ENCODE peak calls at places on chromosome 18, in nine cellular contexts. L is aorta; K is HAP-1; D is GM12865; M is esophagus squamous epithelium; C is tibial nerve; Z is CD8-positive, alpha-beta memory T cell; S is upper lobe of right lung; U is H7. J is an unnamed sample.

GRCh38 chr18:37546023-37546537 is 19.5 kb downstream of the CELF4 start:
- DNase-seq in D (no peak), K (no peak), C (no peak), M (no peak), S (peak; percentile 54), Z (no peak), U (no peak), L (no peak), J (no peak)

GRCh38 chr18:13339653-13340052 is 121.1 kb downstream of the LDLRAD4 start:
- DNase-seq in U (no peak), K (no peak), M (no peak), L (no peak), Z (no peak), S (no peak), C (no peak), D (no peak), J (no peak)

GRCh38 chr18:10785798-10786197 is 260.0 kb downstream of the NAPG start:
- DNase-seq in C (no peak), D (no peak), K (no peak), L (no peak), Z (no peak), U (no peak), S (no peak), M (no peak), J (no peak)

GRCh38 chr18:79393626-79394401 is 1.9 kb upstream of the NFATC1 start:
- DNase-seq in L (peak; percentile 97), M (no peak), C (peak; percentile 90), K (peak; percentile 76), Z (peak; percentile 37), U (peak; percentile 97), S (peak; percentile 94), D (no peak), J (no peak)

GRCh38 chr18:68549257-68549871 is 165.5 kb downstream of the TMX3 start:
- DNase-seq in M (no peak), D (no peak), U (no peak), L (no peak), Z (no peak), K (no peak), C (no peak), S (no peak), J (no peak)

GRCh38 chr18:57846258-57846657 is 43.1 kb upstream of the ATP8B1 start:
- DNase-seq in U (no peak), L (no peak), M (no peak), S (no peak), D (no peak), K (no peak), Z (no peak), C (no peak), J (no peak)

GRCh38 chr18:63664571-63664970 is 2.9 kb upstream of the SERPINB3 start:
- DNase-seq in L (no peak), M (no peak), Z (no peak), S (no peak), C (no peak), U (no peak), K (no peak), D (no peak), J (no peak)

GRCh38 chr18:56770097-56770496 is 118.9 kb downstream of the WDR7 start:
- DNase-seq in L (no peak), C (no peak), Z (no peak), M (no peak), D (no peak), K (no peak), S (no peak), U (no peak), J (no peak)

GRCh38 chr18:7626922-7627440 is 59.9 kb downstream of the PTPRM start:
- DNase-seq in D (no peak), C (peak; percentile 29), Z (no peak), L (no peak), M (no peak), K (no peak), U (peak; percentile 26), S (no peak), J (no peak)

GRCh38 chr18:26017929-26018328 is 72.5 kb downstream of the SS18 start:
- DNase-seq in M (no peak), Z (no peak), L (no peak), K (no peak), D (peak; percentile 11), S (no peak), C (no peak), U (no peak), J (no peak)

GRCh38 chr18:79576686-79577351 is 102.8 kb upstream of the CTDP1 start:
- DNase-seq in Z (no peak), D (no peak), C (no peak), M (no peak), S (peak; percentile 71), U (no peak), L (peak; percentile 84), K (no peak), J (no peak)

GRCh38 chr18:32548688-32549087 is 78.0 kb upstream of the GAREM1 start:
- DNase-seq in K (peak; percentile 72), C (no peak), S (no peak), L (no peak), Z (no peak), D (no peak), U (peak; percentile 41), M (no peak), J (no peak)

GRCh38 chr18:37188016-37188791 is 359.3 kb downstream of the KIAA1328 start:
- DNase-seq in U (no peak), Z (no peak), C (no peak), D (no peak), S (no peak), M (no peak), L (no peak), K (no peak), J (no peak)

GRCh38 chr18:8709248-8710059 is 4.1 kb downstream of the MTCL1 start:
- DNase-seq in Z (no peak), S (no peak), L (no peak), C (no peak), U (no peak), K (no peak), D (no peak), M (no peak), J (no peak)

GRCh38 chr18:8706981-8707940 is 1.9 kb downstream of the MTCL1 start:
- DNase-seq in Z (no peak), U (peak; percentile 86), C (peak; percentile 33), D (no peak), S (peak; percentile 76), L (peak; percentile 77), K (peak; percentile 74), M (no peak), J (no peak)

GRCh38 chr18:8706545-8706980 is 1.2 kb downstream of the MTCL1 start:
- DNase-seq in K (peak; percentile 21), U (peak; percentile 75), L (no peak), D (no peak), S (peak; percentile 64), Z (no peak), M (no peak), C (no peak), J (no peak)

GRCh38 chr18:8707946-8708345 is 2.6 kb downstream of the MTCL1 start:
- DNase-seq in U (no peak), D (no peak), L (no peak), Z (no peak), M (no peak), K (no peak), C (no peak), S (no peak), J (no peak)

GRCh38 chr18:8708670-8709069 is 3.3 kb downstream of the MTCL1 start:
- DNase-seq in K (no peak), M (no peak), Z (no peak), S (no peak), L (no peak), U (no peak), C (no peak), D (no peak), J (no peak)
- H3K4me3 ChIP-seq in K (no peak overlapping the region), M (no peak overlapping the region), Z (no peak overlapping the region), S (no peak overlapping the region), L (no peak overlapping the region), U (no peak overlapping the region), C (no peak overlapping the region), D (no peak overlapping the region), J (no peak overlapping the region)

DNA sequence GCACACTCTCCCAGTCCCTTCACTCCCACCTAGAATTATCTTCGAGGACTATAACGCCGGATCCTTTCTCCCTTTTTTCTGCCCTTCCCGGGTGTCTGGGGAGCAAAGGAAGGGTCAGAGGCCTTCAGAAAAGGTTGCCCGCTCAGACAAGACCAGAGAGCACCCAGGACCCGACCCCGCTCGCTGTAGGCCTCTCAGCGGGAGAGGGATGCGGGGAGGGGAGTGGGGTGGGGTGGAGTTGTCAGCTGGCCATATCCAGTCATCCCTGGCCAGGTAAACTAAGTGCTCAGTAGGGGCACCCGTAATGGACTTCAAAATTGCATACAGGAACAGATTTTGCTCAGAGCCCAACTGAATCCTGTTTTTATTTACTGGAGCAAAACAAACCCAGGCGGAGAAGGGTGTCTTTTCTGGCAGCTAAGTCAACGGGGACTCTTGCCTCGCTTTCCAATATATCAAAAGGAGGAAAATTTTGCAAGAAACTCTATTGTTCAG is 65.0 kb downstream of the NOL4 start:
- DNase-seq in Z (no peak), L (no peak), D (no peak), M (no peak), K (no peak), U (no peak), S (no peak), C (no peak), J (no peak)
- H3K4me3 ChIP-seq in Z (no peak overlapping the region), L (no peak overlapping the region), D (no peak overlapping the region), M (peak overlapping the region; percentile 31), K (no peak overlapping the region), U (peak overlapping the region; percentile 53), S (no peak overlapping the region), C (no peak overlapping the region), J (no peak overlapping the region)

GRCh38 chr18:9017170-9017899 is 85.2 kb upstream of the NDUFV2 start:
- DNase-seq in C (peak; percentile 24), Z (no peak), K (peak; percentile 50), U (peak; percentile 86), M (peak; percentile 17), S (peak; percentile 68), L (peak; percentile 94), D (peak; percentile 82), J (no peak)
- H3K4me3 ChIP-seq in C (peak overlapping the region; percentile 29), Z (peak overlapping the region; percentile 19), K (no peak overlapping the region), U (no peak overlapping the region), M (peak overlapping the region; percentile 37), S (peak overlapping the region; percentile 28), L (peak overlapping the region; percentile 13), D (peak overlapping the region; percentile 47), J (no peak overlapping the region)

DNA sequence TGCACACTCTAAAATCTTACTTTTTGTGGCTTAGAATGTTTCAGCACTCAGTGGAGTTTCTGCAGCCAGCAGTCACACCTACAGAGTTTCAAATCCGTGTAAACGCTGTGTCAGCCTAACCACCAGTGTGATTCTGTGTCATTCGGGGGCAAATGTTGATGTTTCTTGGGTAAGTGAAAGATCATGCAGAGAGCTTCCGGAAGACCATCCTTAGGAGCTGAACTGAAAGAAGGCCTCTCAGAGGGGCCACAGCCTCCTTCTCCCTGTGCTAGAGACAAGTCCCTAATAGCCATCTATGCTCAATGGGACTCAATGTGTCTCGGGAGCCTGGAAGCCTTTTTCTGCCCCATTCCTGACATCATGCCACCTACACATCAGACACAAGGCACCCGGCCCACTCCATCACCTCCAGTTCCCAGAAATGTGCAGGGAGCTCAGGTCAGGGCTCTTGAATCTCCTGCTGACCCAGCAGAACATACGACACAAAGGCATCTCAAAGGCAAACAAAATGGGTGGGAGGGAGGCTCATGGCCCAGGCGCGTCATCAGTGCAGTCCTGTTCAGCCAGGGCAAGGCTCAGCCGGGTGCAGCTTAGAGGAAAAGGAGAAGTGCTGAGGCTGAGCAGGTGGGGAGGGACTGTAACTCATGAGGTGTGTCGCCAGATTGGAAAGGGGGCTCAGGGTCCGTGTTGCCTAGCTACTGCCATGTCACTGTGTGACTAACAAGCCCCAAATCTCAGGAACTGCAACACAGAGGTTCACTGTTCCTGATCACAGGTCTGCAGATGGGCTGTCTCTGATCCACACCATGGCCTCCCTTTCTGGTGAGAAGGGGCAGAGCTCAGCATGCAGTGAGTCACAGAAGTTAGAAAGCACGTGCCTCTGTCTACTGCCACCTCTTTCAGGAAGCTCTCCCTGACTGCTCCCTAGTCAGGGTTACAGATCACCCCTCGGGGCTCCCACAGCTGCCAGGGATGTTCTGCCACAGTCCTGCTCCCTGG is 82.0 kb downstream of the SMAD7 start:
- DNase-seq in C (no peak), D (peak; percentile 93), Z (no peak), K (no peak), M (no peak), U (no peak), S (no peak), L (peak; percentile 75), J (peak; percentile 22)
- H3K4me3 ChIP-seq in C (no peak overlapping the region), D (peak overlapping the region; percentile 18), Z (no peak overlapping the region), K (no peak overlapping the region), M (no peak overlapping the region), U (no peak overlapping the region), S (no peak overlapping the region), L (no peak overlapping the region), J (peak overlapping the region; percentile 43)

J was measured in CD4-positive, CD25-positive, alpha-beta regulatory T cell.